ENCODE peak calls at places on chromosomes 7 and 10, in four cellular contexts. O, M, K and T are unnamed samples.
A peak's percentile ranks its signal among the peaks of the same experiment; 100 is the strongest.

GRCh38 chr10:78566216-78567135 is 502.3 kb upstream of the ZMIZ1 start:
- DNase-seq in O (no peak), M (no peak), K (no peak), T (no peak)

GRCh38 chr7:36487756-36488336 is 98.2 kb downstream of the ANLN start:
- DNase-seq in O (no peak), M (peak; percentile 57), K (peak; percentile 77), T (peak; percentile 29)

GRCh38 chr10:103281753-103282152 is 4.8 kb downstream of the INA start:
- DNase-seq in O (no peak), M (peak; percentile 40), K (no peak), T (no peak)

GRCh38 chr7:77396894-77397547 is 19.1 kb downstream of the GSAP start:
- DNase-seq in O (no peak), M (no peak), K (no peak), T (no peak)

GRCh38 chr7:118183254-118183585 is 744 bp upstream of the LSM8 start:
- DNase-seq in O (no peak), M (peak; percentile 12), K (peak; percentile 25), T (no peak)

GRCh38 chr10:29273478-29273877 is 15.4 kb upstream of the LYZL1 start:
- DNase-seq in O (no peak), M (no peak), K (no peak), T (no peak)

GRCh38 chr7:140348161-140348849 is 50.0 kb downstream of the SLC37A3 start:
- DNase-seq in O (no peak), M (no peak), K (no peak), T (no peak)

GRCh38 chr7:135710417-135711138 is 17.4 kb downstream of the SLC13A4 start:
- DNase-seq in O (no peak), M (no peak), K (no peak), T (peak; percentile 30)

GRCh38 chr7:142376356-142376997 is 118.6 kb upstream of the PRSS58 start:
- DNase-seq in O (no peak), M (no peak), K (no peak), T (no peak)

GRCh38 chr7:129341212-129341611 is 93.0 kb upstream of the STRIP2 start:
- DNase-seq in O (no peak), M (no peak), K (no peak), T (no peak)

GRCh38 chr7:129630341-129630740 is 18.8 kb downstream of the NRF1 start:
- DNase-seq in O (no peak), M (no peak), K (no peak), T (no peak)

GRCh38 chr10:36366843-36367242 is 724.7 kb upstream of the FZD8 start:
- DNase-seq in O (no peak), M (no peak), K (peak; percentile 6), T (no peak)

GRCh38 chr10:130427216-130427722 is 291.1 kb downstream of the GLRX3 start:
- DNase-seq in O (no peak), M (no peak), K (no peak), T (no peak)

GRCh38 chr7:100706672-100707311 is 871 bp downstream of the POP7 start:
- DNase-seq in O (peak; percentile 36), M (no peak), K (no peak), T (no peak)

GRCh38 chr7:37141742-37142141 is 306.9 kb downstream of the ELMO1 start:
- DNase-seq in O (no peak), M (no peak), K (no peak), T (no peak)

GRCh38 chr10:109898666-109899577 is 24.4 kb downstream of the XPNPEP1 start:
- DNase-seq in O (no peak), M (no peak), K (no peak), T (no peak)